ENCODE peak calls at places on chromosome 15, in six cellular contexts. One of them, this sample, is unnamed.

GRCh38 chr15:77568960-77569646 is 63.6 kb downstream of the LINGO1 start:
- DNase-seq in aorta: peak
- DNase-seq in uterus: peak
- DNase-seq in keratinocyte: no peak
- DNase-seq in neural progenitor cell: no peak
- DNase-seq in foreskin keratinocyte: no peak
- DNase-seq in this sample: no peak

GRCh38 chr15:69340243-69340991 is 41.7 kb downstream of the PAQR5 start:
- DNase-seq in aorta: no peak
- DNase-seq in uterus: no peak
- DNase-seq in keratinocyte: no peak
- DNase-seq in neural progenitor cell: no peak
- DNase-seq in foreskin keratinocyte: no peak
- DNase-seq in this sample: no peak

GRCh38 chr15:94924971-94925593 is 693.7 kb downstream of the MCTP2 start:
- DNase-seq in aorta: peak
- DNase-seq in uterus: no peak
- DNase-seq in keratinocyte: no peak
- DNase-seq in neural progenitor cell: no peak
- DNase-seq in foreskin keratinocyte: no peak
- DNase-seq in this sample: no peak

GRCh38 chr15:60809375-60809774 is 330.4 kb upstream of the ICE2 start:
- DNase-seq in aorta: no peak
- DNase-seq in uterus: no peak
- DNase-seq in keratinocyte: no peak
- DNase-seq in neural progenitor cell: no peak
- DNase-seq in foreskin keratinocyte: no peak
- DNase-seq in this sample: no peak

GRCh38 chr15:96629501-96629900 is 299.0 kb downstream of the NR2F2 start:
- DNase-seq in aorta: peak
- DNase-seq in uterus: peak
- DNase-seq in keratinocyte: no peak
- DNase-seq in neural progenitor cell: no peak
- DNase-seq in foreskin keratinocyte: no peak
- DNase-seq in this sample: peak

GRCh38 chr15:69983696-69984265 is 113.9 kb downstream of the TLE3 start:
- DNase-seq in aorta: no peak
- DNase-seq in uterus: no peak
- DNase-seq in keratinocyte: no peak
- DNase-seq in neural progenitor cell: no peak
- DNase-seq in foreskin keratinocyte: peak
- DNase-seq in this sample: no peak

GRCh38 chr15:82648257-82649103 is 1.3 kb upstream of the CPEB1 start:
- DNase-seq in aorta: no peak
- DNase-seq in uterus: peak
- DNase-seq in keratinocyte: no peak
- DNase-seq in neural progenitor cell: peak
- DNase-seq in foreskin keratinocyte: no peak
- DNase-seq in this sample: peak

GRCh38 chr15:98177950-98178848 is 217.7 kb downstream of the ARRDC4 start:
- DNase-seq in aorta: no peak
- DNase-seq in uterus: peak
- DNase-seq in keratinocyte: peak
- DNase-seq in neural progenitor cell: peak
- DNase-seq in foreskin keratinocyte: peak
- DNase-seq in this sample: peak

GRCh38 chr15:45340429-45340828 is 37.9 kb downstream of the GATM start:
- DNase-seq in aorta: no peak
- DNase-seq in uterus: no peak
- DNase-seq in keratinocyte: no peak
- DNase-seq in neural progenitor cell: no peak
- DNase-seq in foreskin keratinocyte: no peak
- DNase-seq in this sample: no peak

GRCh38 chr15:89442671-89443307 is 53.6 kb downstream of the RHCG start:
- DNase-seq in aorta: no peak
- DNase-seq in uterus: no peak
- DNase-seq in keratinocyte: no peak
- DNase-seq in neural progenitor cell: peak
- DNase-seq in foreskin keratinocyte: no peak
- DNase-seq in this sample: no peak

GRCh38 chr15:87347806-87348515 is 908.6 kb downstream of the NTRK3 start:
- DNase-seq in aorta: no peak
- DNase-seq in uterus: no peak
- DNase-seq in keratinocyte: no peak
- DNase-seq in neural progenitor cell: no peak
- DNase-seq in foreskin keratinocyte: no peak
- DNase-seq in this sample: no peak

GRCh38 chr15:38668433-38669159 is 104.0 kb upstream of the RASGRP1 start:
- DNase-seq in aorta: no peak
- DNase-seq in uterus: no peak
- DNase-seq in keratinocyte: no peak
- DNase-seq in neural progenitor cell: peak
- DNase-seq in foreskin keratinocyte: no peak
- DNase-seq in this sample: no peak
- H3K27ac ChIP-seq in aorta: no peak
- H3K27ac ChIP-seq in uterus: no peak
- H3K27ac ChIP-seq in keratinocyte: no peak
- H3K27ac ChIP-seq in neural progenitor cell: no peak
- H3K27ac ChIP-seq in foreskin keratinocyte: no peak
- H3K27ac ChIP-seq in this sample: no peak

DNA sequence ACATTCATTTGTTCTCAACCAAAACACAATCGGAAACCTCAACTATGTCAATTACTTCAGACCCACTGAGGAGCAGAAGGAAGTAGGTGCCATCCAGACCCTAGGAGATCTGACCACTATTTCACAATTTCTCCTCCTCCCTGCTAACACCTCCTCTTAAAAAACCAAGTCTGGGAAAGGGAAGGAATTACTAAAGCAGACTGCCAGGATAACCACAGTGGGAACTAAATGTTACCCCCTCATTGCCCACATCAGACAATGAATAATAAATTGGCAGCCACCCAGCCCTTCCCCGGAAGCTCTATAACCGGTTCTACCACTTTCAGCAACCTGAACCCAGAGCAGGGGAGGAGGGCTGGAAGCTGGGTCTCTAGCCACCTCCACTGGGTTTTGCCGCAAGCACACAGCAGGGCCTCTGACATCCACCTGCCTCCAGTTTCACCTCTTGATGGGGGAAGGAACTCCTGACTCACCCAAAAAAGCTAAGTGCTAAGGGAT is 17.6 kb downstream of the C15orf62 start:
- DNase-seq in aorta: peak
- DNase-seq in uterus: no peak
- DNase-seq in keratinocyte: peak
- DNase-seq in neural progenitor cell: no peak
- DNase-seq in foreskin keratinocyte: peak
- DNase-seq in this sample: no peak
- H3K27ac ChIP-seq in aorta: no peak
- H3K27ac ChIP-seq in uterus: no peak
- H3K27ac ChIP-seq in keratinocyte: peak
- H3K27ac ChIP-seq in neural progenitor cell: no peak
- H3K27ac ChIP-seq in foreskin keratinocyte: peak
- H3K27ac ChIP-seq in this sample: no peak

GRCh38 chr15:52379395-52380111 is 83.9 kb upstream of the MYO5C start:
- DNase-seq in aorta: no peak
- DNase-seq in uterus: no peak
- DNase-seq in keratinocyte: no peak
- DNase-seq in neural progenitor cell: no peak
- DNase-seq in foreskin keratinocyte: no peak
- DNase-seq in this sample: no peak
- H3K27ac ChIP-seq in aorta: no peak
- H3K27ac ChIP-seq in uterus: no peak
- H3K27ac ChIP-seq in keratinocyte: no peak
- H3K27ac ChIP-seq in neural progenitor cell: no peak
- H3K27ac ChIP-seq in foreskin keratinocyte: no peak
- H3K27ac ChIP-seq in this sample: no peak

DNA sequence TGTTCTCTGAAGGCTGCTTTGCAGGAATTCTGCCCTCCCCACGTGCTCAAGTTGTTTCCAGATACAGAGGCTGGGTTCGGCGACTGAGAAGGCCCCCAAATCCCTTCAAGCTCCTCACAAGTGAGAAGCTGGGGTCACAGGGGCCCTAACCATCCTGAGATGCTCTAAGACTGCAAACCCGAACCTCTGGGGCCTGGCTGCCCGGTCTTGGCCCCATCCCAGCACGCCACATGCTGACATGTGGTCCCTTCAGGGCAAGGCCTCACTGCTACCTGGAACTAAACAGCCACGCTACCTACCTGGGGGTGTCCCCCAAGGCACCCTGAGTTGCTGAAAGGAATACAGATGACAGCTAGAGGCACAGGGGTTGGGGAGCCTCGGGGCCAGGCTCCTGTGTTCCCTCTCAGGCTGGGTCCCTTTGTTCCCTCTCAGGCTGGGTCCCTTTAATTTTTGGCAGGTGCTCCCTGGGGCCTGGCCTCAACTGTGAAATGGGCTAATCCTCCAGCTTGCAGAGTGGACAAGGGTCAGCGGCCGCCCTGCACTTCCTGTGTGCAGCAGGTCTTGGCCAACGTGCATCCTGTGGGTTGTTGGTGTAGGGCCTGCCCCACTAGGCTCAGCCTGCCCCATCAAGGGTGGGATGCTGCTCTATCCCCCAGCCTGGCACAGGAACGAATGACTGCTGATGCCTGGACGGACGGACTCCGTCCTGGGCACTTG is 32.5 kb downstream of the KLHL25 start:
- DNase-seq in aorta: no peak
- DNase-seq in uterus: no peak
- DNase-seq in keratinocyte: no peak
- DNase-seq in neural progenitor cell: no peak
- DNase-seq in foreskin keratinocyte: no peak
- DNase-seq in this sample: no peak
- H3K27ac ChIP-seq in aorta: no peak
- H3K27ac ChIP-seq in uterus: no peak
- H3K27ac ChIP-seq in keratinocyte: no peak
- H3K27ac ChIP-seq in neural progenitor cell: no peak
- H3K27ac ChIP-seq in foreskin keratinocyte: no peak
- H3K27ac ChIP-seq in this sample: no peak

GRCh38 chr15:73991260-73991659 is 835 bp downstream of the STOML1 start:
- DNase-seq in aorta: peak
- DNase-seq in uterus: peak
- DNase-seq in keratinocyte: no peak
- DNase-seq in neural progenitor cell: peak
- DNase-seq in foreskin keratinocyte: no peak
- DNase-seq in this sample: peak
- H3K27ac ChIP-seq in aorta: peak
- H3K27ac ChIP-seq in uterus: peak
- H3K27ac ChIP-seq in keratinocyte: peak
- H3K27ac ChIP-seq in neural progenitor cell: no peak
- H3K27ac ChIP-seq in foreskin keratinocyte: peak
- H3K27ac ChIP-seq in this sample: peak

DNA sequence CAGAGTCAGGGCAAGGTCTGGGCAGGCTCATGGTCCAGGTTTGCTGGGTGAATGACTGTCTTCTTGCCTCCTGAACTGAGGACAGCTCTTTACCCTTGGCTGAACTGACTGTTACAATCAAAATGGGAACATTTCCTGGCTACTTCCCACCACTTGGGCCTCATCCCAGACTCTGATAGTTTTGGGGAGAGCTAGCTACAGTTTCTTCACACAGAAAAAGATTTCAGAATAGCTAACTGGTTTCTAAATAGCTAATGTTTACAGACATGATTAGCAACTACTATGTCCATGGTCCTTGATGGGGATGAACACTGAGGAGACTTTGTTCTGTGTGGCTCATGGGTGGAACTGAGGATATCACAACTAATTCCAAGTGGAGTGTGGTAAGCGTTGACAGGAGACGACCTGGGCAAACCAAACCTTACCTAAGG is 7.1 kb downstream of the ALPK3 start:
- DNase-seq in aorta: no peak
- DNase-seq in uterus: peak
- DNase-seq in keratinocyte: no peak
- DNase-seq in neural progenitor cell: no peak
- DNase-seq in foreskin keratinocyte: no peak
- DNase-seq in this sample: no peak
- H3K27ac ChIP-seq in aorta: no peak
- H3K27ac ChIP-seq in uterus: peak
- H3K27ac ChIP-seq in keratinocyte: no peak
- H3K27ac ChIP-seq in neural progenitor cell: no peak
- H3K27ac ChIP-seq in foreskin keratinocyte: no peak
- H3K27ac ChIP-seq in this sample: no peak

GRCh38 chr15:51075364-51075763 is 19.3 kb downstream of the TNFAIP8L3 start:
- DNase-seq in aorta: no peak
- DNase-seq in uterus: peak
- DNase-seq in keratinocyte: no peak
- DNase-seq in neural progenitor cell: no peak
- DNase-seq in foreskin keratinocyte: no peak
- DNase-seq in this sample: no peak
- H3K27ac ChIP-seq in aorta: peak
- H3K27ac ChIP-seq in uterus: peak
- H3K27ac ChIP-seq in keratinocyte: no peak
- H3K27ac ChIP-seq in neural progenitor cell: no peak
- H3K27ac ChIP-seq in foreskin keratinocyte: no peak
- H3K27ac ChIP-seq in this sample: no peak

GRCh38 chr15:42450434-42450790 is 40.5 kb downstream of the ZNF106 start:
- DNase-seq in aorta: no peak
- DNase-seq in uterus: no peak
- DNase-seq in keratinocyte: no peak
- DNase-seq in neural progenitor cell: no peak
- DNase-seq in foreskin keratinocyte: no peak
- DNase-seq in this sample: no peak
- H3K27ac ChIP-seq in aorta: no peak
- H3K27ac ChIP-seq in uterus: no peak
- H3K27ac ChIP-seq in keratinocyte: no peak
- H3K27ac ChIP-seq in neural progenitor cell: no peak
- H3K27ac ChIP-seq in foreskin keratinocyte: no peak
- H3K27ac ChIP-seq in this sample: no peak

DNA sequence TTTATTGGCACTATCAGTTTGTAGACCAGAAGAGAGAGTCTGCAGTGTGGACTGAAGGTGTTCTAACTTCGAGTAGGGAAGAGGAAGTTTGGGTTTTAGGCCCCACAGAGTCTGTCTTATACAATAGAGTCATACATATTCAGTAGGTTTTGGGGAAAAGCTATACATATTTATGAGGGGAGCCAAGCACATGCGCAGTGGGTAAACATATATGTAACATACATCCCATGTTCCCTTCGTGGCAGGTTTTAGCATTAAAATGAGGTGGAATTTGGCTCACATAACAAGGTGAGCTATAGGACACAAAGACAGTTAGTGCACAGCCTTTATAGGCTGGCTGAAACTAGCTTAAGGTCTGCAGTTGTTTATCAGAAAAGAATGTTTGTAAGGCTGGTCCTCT is 4.9 kb downstream of the GALK2 start:
- DNase-seq in aorta: no peak
- DNase-seq in uterus: no peak
- DNase-seq in keratinocyte: no peak
- DNase-seq in neural progenitor cell: no peak
- DNase-seq in foreskin keratinocyte: no peak
- DNase-seq in this sample: no peak
- H3K27ac ChIP-seq in aorta: no peak
- H3K27ac ChIP-seq in uterus: no peak
- H3K27ac ChIP-seq in keratinocyte: no peak
- H3K27ac ChIP-seq in neural progenitor cell: no peak
- H3K27ac ChIP-seq in foreskin keratinocyte: no peak
- H3K27ac ChIP-seq in this sample: no peak